ENCODE peak calls at places on chromosomes 12 and 14, in nine cellular contexts. T, W, R, J, X, N, K, S and Y are unnamed samples.

GRCh38 chr12:115639667-115640012 is 637.9 kb downstream of the MED13L start:
- DNase-seq in T (no peak), W (no peak), R (no peak), J (no peak), X (no peak), N (no peak), K (no peak), S (no peak), Y (no peak)

GRCh38 chr14:36952702-36953101 is 219.7 kb downstream of the SLC25A21 start:
- DNase-seq in T (no peak), W (no peak), R (no peak), J (no peak), X (peak; percentile 92), N (no peak), K (no peak), S (no peak), Y (no peak)

GRCh38 chr12:128056299-128056885 is 210.6 kb upstream of the TMEM132C start:
- DNase-seq in T (no peak), W (no peak), R (no peak), J (no peak), X (no peak), N (no peak), K (no peak), S (no peak), Y (no peak)

GRCh38 chr12:2547273-2548044 is 247.3 kb upstream of the FKBP4 start:
- DNase-seq in T (no peak), W (no peak), R (no peak), J (no peak), X (no peak), N (no peak), K (no peak), S (no peak), Y (no peak)

GRCh38 chr12:39620664-39621658 is 1.4 kb upstream of the ABCD2 start:
- DNase-seq in T (no peak), W (no peak), R (peak; percentile 46), J (peak; percentile 22), X (no peak), N (no peak), K (no peak), S (peak; percentile 47), Y (peak; percentile 71)

GRCh38 chr12:22409071-22409951 is 74.8 kb upstream of the ST8SIA1 start:
- DNase-seq in T (no peak), W (no peak), R (peak; percentile 36), J (no peak), X (no peak), N (no peak), K (no peak), S (peak; percentile 25), Y (no peak)

GRCh38 chr14:78863143-78863542 is 693.0 kb downstream of the NRXN3 start:
- DNase-seq in T (no peak), W (peak; percentile 53), R (no peak), J (peak; percentile 51), X (peak; percentile 11), N (no peak), K (no peak), S (peak; percentile 52), Y (peak; percentile 29)

GRCh38 chr12:54424232-54424631 is 5.2 kb upstream of the ITGA5 start:
- DNase-seq in T (no peak), W (no peak), R (no peak), J (no peak), X (no peak), N (no peak), K (no peak), S (no peak), Y (no peak)

GRCh38 chr12:19808371-19808770 is 369.1 kb downstream of the AEBP2 start:
- DNase-seq in T (no peak), W (no peak), R (no peak), J (no peak), X (no peak), N (no peak), K (no peak), S (no peak), Y (no peak)

GRCh38 chr14:30550335-30550734 is 8.6 kb upstream of the G2E3 start:
- DNase-seq in T (no peak), W (no peak), R (no peak), J (peak; percentile 32), X (peak; percentile 31), N (no peak), K (no peak), S (no peak), Y (no peak)

GRCh38 chr12:104792570-104792969 is 165.5 kb downstream of the SLC41A2 start:
- DNase-seq in T (no peak), W (no peak), R (no peak), J (peak; percentile 87), X (peak; percentile 73), N (no peak), K (no peak), S (no peak), Y (no peak)

GRCh38 chr12:64624035-64624434 is 13.7 kb downstream of the RASSF3 start:
- DNase-seq in T (no peak), W (no peak), R (no peak), J (no peak), X (no peak), N (no peak), K (no peak), S (no peak), Y (no peak)

GRCh38 chr14:100786131-100786530 is 39.8 kb upstream of the MEG3 start:
- DNase-seq in T (no peak), W (no peak), R (no peak), J (no peak), X (no peak), N (no peak), K (no peak), S (no peak), Y (no peak)

GRCh38 chr12:51846911-51847829 is 1.3 kb downstream of the FIGNL2 start:
- DNase-seq in T (no peak), W (peak; percentile 27), R (peak; percentile 18), J (peak; percentile 54), X (no peak), N (no peak), K (no peak), S (peak; percentile 24), Y (no peak)

GRCh38 chr12:128644664-128645296 is 179.0 kb downstream of the SLC15A4 start:
- DNase-seq in T (no peak), W (peak; percentile 42), R (no peak), J (peak; percentile 41), X (no peak), N (peak; percentile 40), K (peak; percentile 42), S (peak; percentile 13), Y (no peak)

GRCh38 chr12:27552886-27553560 is 29.0 kb downstream of the PPFIBP1 start:
- DNase-seq in T (no peak), W (no peak), R (no peak), J (no peak), X (no peak), N (no peak), K (no peak), S (no peak), Y (no peak)

GRCh38 chr12:104055686-104056388 is 5.8 kb upstream of the GLT8D2 start:
- DNase-seq in T (peak; percentile 97), W (no peak), R (no peak), J (no peak), X (peak; percentile 72), N (peak; percentile 83), K (no peak), S (no peak), Y (no peak)

GRCh38 chr14:33539918-33540357 is 410.9 kb downstream of the EGLN3 start:
- DNase-seq in T (no peak), W (no peak), R (no peak), J (no peak), X (no peak), N (no peak), K (no peak), S (no peak), Y (no peak)

GRCh38 chr14:67251573-67252226 is 10.5 kb downstream of the PALS1 start:
- DNase-seq in T (no peak), W (no peak), R (no peak), J (no peak), X (peak; percentile 54), N (no peak), K (no peak), S (no peak), Y (no peak)

GRCh38 chr12:128790221-128790620 is 33.5 kb downstream of the SLC15A4 start:
- DNase-seq in T (no peak), W (no peak), R (no peak), J (no peak), X (no peak), N (no peak), K (no peak), S (no peak), Y (no peak)

GRCh38 chr12:114726092-114726710 is 42.2 kb upstream of the TBX3 start:
- DNase-seq in T (peak; percentile 33), W (no peak), R (no peak), J (no peak), X (no peak), N (no peak), K (no peak), S (no peak), Y (no peak)

GRCh38 chr14:60594077-60594476 is 55.2 kb downstream of the SIX1 start:
- DNase-seq in T (peak; percentile 52), W (no peak), R (no peak), J (no peak), X (no peak), N (no peak), K (no peak), S (no peak), Y (no peak)

GRCh38 chr14:103545219-103545914 is 16.4 kb downstream of the TRMT61A start:
- DNase-seq in T (no peak), W (no peak), R (no peak), J (no peak), X (no peak), N (no peak), K (no peak), S (no peak), Y (no peak)